ENCODE peak calls at places on chromosomes 13 and 19, in four cellular contexts. U, A, Y and E are unnamed samples. For H3K4me1, the result is how much of the 10 kb centered on the place peaks cover.

GRCh38 chr19:46125447-46125846 is 959 bp upstream of the IGFL3 start:
- DNase-seq in U (no peak), A (no peak), Y (no peak), E (no peak)

GRCh38 chr13:63190742-63191141 is 1775.1 kb upstream of the PCDH20 start:
- DNase-seq in Y (no peak), U (no peak), A (no peak), E (no peak)

GRCh38 chr19:366951-367350 is 22.4 kb upstream of the MIER2 start:
- DNase-seq in Y (no peak), A (no peak), U (no peak), E (no peak)

GRCh38 chr13:99314640-99315176 is 7.5 kb upstream of the GPR183 start:
- DNase-seq in Y (no peak), A (no peak), U (no peak), E (no peak)

GRCh38 chr13:77523386-77523785 is 12.1 kb upstream of the SCEL start:
- DNase-seq in A (no peak), Y (no peak), U (no peak), E (no peak)

GRCh38 chr19:23403581-23404324 is 8.5 kb upstream of the ZNF91 start:
- DNase-seq in U (no peak), Y (no peak), A (no peak), E (peak)

GRCh38 chr13:112890316-112891131 is 78.5 kb upstream of the MCF2L start:
- DNase-seq in U (no peak), Y (no peak), A (no peak), E (no peak)

GRCh38 chr13:36298535-36299068 is 988 bp upstream of the CCDC169 start:
- DNase-seq in U (no peak), A (no peak), Y (no peak), E (no peak)

GRCh38 chr13:38753878-38754277 is 67.0 kb downstream of the FREM2 start:
- DNase-seq in A (no peak), Y (no peak), U (no peak), E (no peak)

GRCh38 chr19:58522709-58523108 is 3.1 kb upstream of the ZBTB45 start:
- DNase-seq in A (no peak), U (no peak), Y (no peak), E (no peak)

GRCh38 chr19:30226464-30227070 is 145.6 kb upstream of the ZNF536 start:
- DNase-seq in A (no peak), U (no peak), Y (no peak), E (peak)

GRCh38 chr19:28169168-28169862 is 1043.6 kb downstream of the UQCRFS1 start:
- DNase-seq in A (no peak), U (no peak), Y (no peak), E (no peak)

GRCh38 chr19:2424686-2425621 is 2.4 kb downstream of the TIMM13 start:
- DNase-seq in A (peak), U (peak), Y (no peak), E (no peak)

GRCh38 chr19:52648336-52648990 is 10.3 kb upstream of the ZNF83 start:
- DNase-seq in A (no peak), Y (no peak), U (no peak), E (no peak)

GRCh38 chr13:59746291-59746962 is 417.3 kb downstream of the DIAPH3 start:
- DNase-seq in A (no peak), U (no peak), Y (no peak), E (peak)

GRCh38 chr19:56842421-56842820 is 1.9 kb upstream of the PEG3 start:
- DNase-seq in U (no peak), Y (no peak), A (no peak), E (no peak)

GRCh38 chr19:4009990-4010807 is 2.7 kb downstream of the PIAS4 start:
- DNase-seq in U (no peak), A (no peak), Y (no peak), E (no peak)

GRCh38 chr19:5131031-5131865 is 162.3 kb downstream of the KDM4B start:
- DNase-seq in Y (peak), U (no peak), A (no peak), E (peak)

GRCh38 chr13:101150998-101151397 is 265.3 kb downstream of the NALCN start:
- DNase-seq in A (no peak), Y (no peak), U (no peak), E (no peak)

GRCh38 chr19:13604902-13605586 is 98.8 kb upstream of the CACNA1A start:
- DNase-seq in A (no peak), U (no peak), Y (no peak), E (no peak)

GRCh38 chr19:46862974-46863632 is 2.3 kb downstream of the ARHGAP35 start:
- DNase-seq in U (no peak), A (no peak), Y (no peak), E (no peak)

GRCh38 chr13:99991013-99991805 is 9.6 kb downstream of the ZIC2 start:
- DNase-seq in A (no peak), Y (no peak), U (no peak), E (no peak)

GRCh38 chr13:22893777-22894176 is 287.0 kb upstream of the SGCG start:
- DNase-seq in Y (no peak), A (no peak), U (no peak), E (no peak)
- TF ChIP-seq EP300 in Y (no peak), A (no peak), U (no peak), E (no peak)

DNA sequence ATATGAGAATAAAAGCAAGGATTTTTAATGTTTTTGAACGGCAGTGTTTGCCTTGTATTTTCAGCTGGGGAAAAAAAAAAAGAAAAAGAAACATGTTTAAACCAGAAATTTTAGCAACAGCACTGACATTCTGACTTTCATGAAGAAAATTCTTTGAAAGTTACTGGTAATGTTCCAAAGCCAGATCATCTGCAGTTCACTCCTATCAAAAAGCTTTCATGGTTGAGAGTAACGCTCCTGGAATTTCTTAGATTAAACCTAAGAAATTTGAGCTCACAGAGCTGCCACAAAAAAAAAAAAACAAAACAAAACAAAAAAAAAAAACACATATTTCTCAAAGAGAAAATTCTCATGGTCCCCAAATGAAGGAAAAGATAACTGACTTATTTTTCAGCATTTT is 1106.6 kb downstream of the EFNB2 start:
- DNase-seq in A (no peak), U (no peak), Y (no peak), E (no peak)
- H3K4me1 ChIP-seq in A (under half), U (under half), Y (under half), E (under half)

GRCh38 chr13:56216221-56216620 is 924.5 kb upstream of the PRR20A start:
- DNase-seq in A (no peak), Y (no peak), U (no peak), E (no peak)
- TF ChIP-seq EP300 in A (no peak), Y (no peak), U (no peak), E (no peak)

GRCh38 chr19:10762656-10763055 is 44.8 kb downstream of the DNM2 start:
- DNase-seq in A (no peak), U (no peak), Y (no peak), E (peak)
- H3K4me1 ChIP-seq in A (under half), U (half or more), Y (under half), E (half or more)

DNA sequence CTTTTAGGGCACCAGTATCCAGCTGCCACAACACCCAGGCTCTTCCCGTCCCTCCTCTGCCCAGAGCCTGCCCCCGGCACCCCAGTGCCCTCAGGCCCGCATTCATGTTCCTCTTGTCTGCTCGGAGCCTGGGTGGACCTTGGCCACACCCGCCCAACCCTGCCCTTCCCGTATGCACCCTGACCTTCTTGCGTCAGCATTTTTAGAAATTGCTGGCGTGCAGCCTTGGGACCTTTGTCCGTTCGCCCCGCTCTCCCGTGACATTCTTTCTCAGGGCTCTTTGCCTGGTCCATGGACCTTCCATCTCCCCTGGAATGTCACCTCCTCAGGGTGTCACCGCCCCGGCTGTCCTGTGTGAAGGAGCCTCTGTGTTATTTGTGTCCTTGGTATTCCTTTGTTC is 7.6 kb downstream of the NUCB1 start:
- DNase-seq in U (no peak), A (no peak), Y (no peak), E (peak)
- TF ChIP-seq EP300 in U (no peak), A (no peak), Y (no peak), E (no peak)

DNA sequence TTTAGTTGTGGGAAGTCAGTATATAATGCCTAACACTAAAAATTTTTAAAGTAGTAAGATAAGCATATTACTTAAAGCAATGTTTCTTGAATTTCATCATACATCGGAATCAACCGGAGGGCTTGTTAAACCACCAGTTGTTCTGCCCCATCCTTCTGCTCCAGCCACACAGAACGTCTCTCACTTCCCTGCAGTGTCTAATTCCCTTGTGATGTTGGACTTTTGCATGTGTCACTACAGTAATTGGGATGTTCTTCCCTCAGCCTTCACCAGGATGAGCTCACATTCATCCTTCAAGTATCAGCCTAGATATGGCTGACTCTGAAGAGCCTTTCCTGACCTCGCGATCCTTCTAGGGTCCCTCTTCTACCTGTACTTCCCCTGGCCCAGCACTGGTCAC is 11.7 kb downstream of the CCDC70 start:
- DNase-seq in U (no peak), A (no peak), Y (no peak), E (no peak)
- H3K4me1 ChIP-seq in U (under half), A (under half), Y (under half), E (under half)